ENCODE peak calls at places on chromosomes 16 and 17, in four cellular contexts. One of them, this sample, is unnamed.

GRCh38 chr16:49419016-49419415 is 45.4 kb downstream of the C16orf78 start:
- DNase-seq in skeletal muscle cell: no peak
- DNase-seq in naive B cell: no peak
- DNase-seq in activated T-cell treated with anti-CD3 and anti-CD28 coated beads, Interleukin-2, amount 50 U/mL, for 72 hours: no peak
- DNase-seq in this sample: no peak

GRCh38 chr17:35846055-35846809 is 22.5 kb downstream of the HEATR9 start:
- DNase-seq in skeletal muscle cell: no peak
- DNase-seq in naive B cell: no peak
- DNase-seq in activated T-cell treated with anti-CD3 and anti-CD28 coated beads, Interleukin-2, amount 50 U/mL, for 72 hours: no peak
- DNase-seq in this sample: peak

GRCh38 chr16:48576927-48577326 is 33.1 kb downstream of the N4BP1 start:
- DNase-seq in skeletal muscle cell: no peak
- DNase-seq in naive B cell: no peak
- DNase-seq in activated T-cell treated with anti-CD3 and anti-CD28 coated beads, Interleukin-2, amount 50 U/mL, for 72 hours: peak
- DNase-seq in this sample: no peak

GRCh38 chr17:77433385-77434135 is 292.8 kb downstream of the SEC14L1 start:
- DNase-seq in skeletal muscle cell: no peak
- DNase-seq in naive B cell: no peak
- DNase-seq in activated T-cell treated with anti-CD3 and anti-CD28 coated beads, Interleukin-2, amount 50 U/mL, for 72 hours: no peak
- DNase-seq in this sample: no peak

GRCh38 chr16:21101631-21102420 is 48.8 kb downstream of the DNAH3 start:
- DNase-seq in skeletal muscle cell: no peak
- DNase-seq in naive B cell: no peak
- DNase-seq in activated T-cell treated with anti-CD3 and anti-CD28 coated beads, Interleukin-2, amount 50 U/mL, for 72 hours: peak
- DNase-seq in this sample: no peak

GRCh38 chr16:13848795-13849194 is 71.2 kb upstream of the ERCC4 start:
- DNase-seq in skeletal muscle cell: no peak
- DNase-seq in naive B cell: no peak
- DNase-seq in activated T-cell treated with anti-CD3 and anti-CD28 coated beads, Interleukin-2, amount 50 U/mL, for 72 hours: no peak
- DNase-seq in this sample: no peak

GRCh38 chr16:30934827-30935557 is 11.6 kb downstream of the FBXL19 start:
- DNase-seq in skeletal muscle cell: no peak
- DNase-seq in naive B cell: no peak
- DNase-seq in activated T-cell treated with anti-CD3 and anti-CD28 coated beads, Interleukin-2, amount 50 U/mL, for 72 hours: peak
- DNase-seq in this sample: no peak

GRCh38 chr17:75096082-75096625 is 8.4 kb downstream of the SLC16A5 start:
- DNase-seq in skeletal muscle cell: no peak
- DNase-seq in naive B cell: no peak
- DNase-seq in activated T-cell treated with anti-CD3 and anti-CD28 coated beads, Interleukin-2, amount 50 U/mL, for 72 hours: no peak
- DNase-seq in this sample: no peak

GRCh38 chr16:31071861-31072260 is 2.2 kb downstream of the ZNF668 start:
- DNase-seq in skeletal muscle cell: peak
- DNase-seq in naive B cell: no peak
- DNase-seq in activated T-cell treated with anti-CD3 and anti-CD28 coated beads, Interleukin-2, amount 50 U/mL, for 72 hours: no peak
- DNase-seq in this sample: peak

GRCh38 chr16:83513006-83513755 is 294.6 kb upstream of the HSBP1 start:
- DNase-seq in skeletal muscle cell: peak
- DNase-seq in naive B cell: no peak
- DNase-seq in activated T-cell treated with anti-CD3 and anti-CD28 coated beads, Interleukin-2, amount 50 U/mL, for 72 hours: no peak
- DNase-seq in this sample: peak

GRCh38 chr17:75836605-75837004 is 7.6 kb downstream of the UNC13D start:
- DNase-seq in skeletal muscle cell: no peak
- DNase-seq in naive B cell: no peak
- DNase-seq in activated T-cell treated with anti-CD3 and anti-CD28 coated beads, Interleukin-2, amount 50 U/mL, for 72 hours: no peak
- DNase-seq in this sample: no peak

This sample was measured in GM04503.